ENCODE peak calls at places on chromosomes 12 and 14, in nine cellular contexts. One of them, this sample, is unnamed.

GRCh38 chr12:40727774-40728483 is 35.7 kb downstream of the CNTN1 start:
- DNase-seq in GM10248: no peak
- DNase-seq in Ammon's horn: no peak
- DNase-seq in progenitor cell of endocrine pancreas: no peak
- DNase-seq in foreskin keratinocyte: peak
- DNase-seq in DMS153: no peak
- DNase-seq in LoVo: no peak
- DNase-seq in cardiac muscle cell: no peak
- DNase-seq in midbrain: no peak
- DNase-seq in this sample: no peak

GRCh38 chr12:117583677-117584076 is 222.3 kb upstream of the NOS1 start:
- DNase-seq in foreskin keratinocyte: peak
- DNase-seq in Ammon's horn: no peak
- DNase-seq in GM10248: no peak
- DNase-seq in midbrain: no peak
- DNase-seq in cardiac muscle cell: no peak
- DNase-seq in DMS153: no peak
- DNase-seq in LoVo: no peak
- DNase-seq in progenitor cell of endocrine pancreas: no peak
- DNase-seq in this sample: no peak

GRCh38 chr12:132690112-132690511 is 2.7 kb downstream of the PXMP2 start:
- DNase-seq in progenitor cell of endocrine pancreas: no peak
- DNase-seq in foreskin keratinocyte: no peak
- DNase-seq in LoVo: no peak
- DNase-seq in DMS153: no peak
- DNase-seq in cardiac muscle cell: no peak
- DNase-seq in Ammon's horn: no peak
- DNase-seq in GM10248: no peak
- DNase-seq in midbrain: no peak
- DNase-seq in this sample: no peak

GRCh38 chr12:43551271-43551970 is 582 bp downstream of the ADAMTS20 start:
- DNase-seq in midbrain: no peak
- DNase-seq in Ammon's horn: no peak
- DNase-seq in DMS153: no peak
- DNase-seq in foreskin keratinocyte: no peak
- DNase-seq in progenitor cell of endocrine pancreas: peak
- DNase-seq in GM10248: no peak
- DNase-seq in LoVo: no peak
- DNase-seq in cardiac muscle cell: peak
- DNase-seq in this sample: peak

GRCh38 chr12:131723532-131723931 is 12.6 kb downstream of the SFSWAP start:
- DNase-seq in GM10248: no peak
- DNase-seq in cardiac muscle cell: no peak
- DNase-seq in midbrain: no peak
- DNase-seq in progenitor cell of endocrine pancreas: no peak
- DNase-seq in foreskin keratinocyte: no peak
- DNase-seq in DMS153: no peak
- DNase-seq in Ammon's horn: no peak
- DNase-seq in LoVo: no peak
- DNase-seq in this sample: no peak

GRCh38 chr12:113414519-113415038 is 7.6 kb upstream of the SDSL start:
- DNase-seq in LoVo: no peak
- DNase-seq in cardiac muscle cell: no peak
- DNase-seq in Ammon's horn: no peak
- DNase-seq in GM10248: no peak
- DNase-seq in progenitor cell of endocrine pancreas: no peak
- DNase-seq in DMS153: no peak
- DNase-seq in foreskin keratinocyte: no peak
- DNase-seq in midbrain: no peak
- DNase-seq in this sample: no peak

GRCh38 chr14:37254411-37254947 is 56.7 kb downstream of the MIPOL1 start:
- DNase-seq in DMS153: no peak
- DNase-seq in cardiac muscle cell: no peak
- DNase-seq in LoVo: no peak
- DNase-seq in GM10248: no peak
- DNase-seq in midbrain: no peak
- DNase-seq in progenitor cell of endocrine pancreas: no peak
- DNase-seq in foreskin keratinocyte: no peak
- DNase-seq in Ammon's horn: no peak
- DNase-seq in this sample: no peak

GRCh38 chr12:127803545-127803944 is 463.4 kb upstream of the TMEM132C start:
- DNase-seq in progenitor cell of endocrine pancreas: no peak
- DNase-seq in midbrain: no peak
- DNase-seq in GM10248: no peak
- DNase-seq in Ammon's horn: no peak
- DNase-seq in DMS153: peak
- DNase-seq in LoVo: no peak
- DNase-seq in foreskin keratinocyte: no peak
- DNase-seq in cardiac muscle cell: no peak
- DNase-seq in this sample: no peak

GRCh38 chr14:26595922-26596721 is 1.7 kb downstream of the NOVA1 start:
- DNase-seq in LoVo: no peak
- DNase-seq in cardiac muscle cell: no peak
- DNase-seq in Ammon's horn: peak
- DNase-seq in midbrain: peak
- DNase-seq in progenitor cell of endocrine pancreas: no peak
- DNase-seq in DMS153: no peak
- DNase-seq in GM10248: no peak
- DNase-seq in foreskin keratinocyte: no peak
- DNase-seq in this sample: peak

GRCh38 chr12:11743748-11744147 is 94.3 kb downstream of the ETV6 start:
- DNase-seq in LoVo: no peak
- DNase-seq in progenitor cell of endocrine pancreas: no peak
- DNase-seq in DMS153: no peak
- DNase-seq in cardiac muscle cell: no peak
- DNase-seq in GM10248: no peak
- DNase-seq in foreskin keratinocyte: peak
- DNase-seq in Ammon's horn: no peak
- DNase-seq in midbrain: no peak
- DNase-seq in this sample: no peak

GRCh38 chr12:56377310-56377988 is 14.8 kb upstream of the APOF start:
- DNase-seq in DMS153: no peak
- DNase-seq in midbrain: no peak
- DNase-seq in cardiac muscle cell: no peak
- DNase-seq in Ammon's horn: no peak
- DNase-seq in GM10248: no peak
- DNase-seq in foreskin keratinocyte: peak
- DNase-seq in progenitor cell of endocrine pancreas: no peak
- DNase-seq in LoVo: no peak
- DNase-seq in this sample: no peak

GRCh38 chr12:115918763-115919162 is 358.7 kb downstream of the MED13L start:
- DNase-seq in GM10248: no peak
- DNase-seq in cardiac muscle cell: no peak
- DNase-seq in DMS153: no peak
- DNase-seq in midbrain: no peak
- DNase-seq in progenitor cell of endocrine pancreas: no peak
- DNase-seq in Ammon's horn: no peak
- DNase-seq in foreskin keratinocyte: no peak
- DNase-seq in LoVo: peak
- DNase-seq in this sample: no peak

GRCh38 chr14:87286826-87287225 is 706.2 kb downstream of the GALC start:
- DNase-seq in cardiac muscle cell: no peak
- DNase-seq in progenitor cell of endocrine pancreas: no peak
- DNase-seq in LoVo: no peak
- DNase-seq in Ammon's horn: no peak
- DNase-seq in midbrain: no peak
- DNase-seq in DMS153: no peak
- DNase-seq in foreskin keratinocyte: peak
- DNase-seq in GM10248: no peak
- DNase-seq in this sample: no peak